ENCODE peak calls at places on chromosome 3, in seven cellular contexts. Y, B, J, S, T, I and L are unnamed samples.

GRCh38 chr3:189171707-189172106 is at the start of gene TPRG1:
- DNase-seq in Y (no peak), B (no peak), J (no peak), S (no peak), T (no peak), I (no peak), L (no peak)

GRCh38 chr3:177610677-177611654 is 413.7 kb upstream of the TBL1XR1 start:
- DNase-seq in Y (no peak), B (no peak), J (no peak), S (no peak), T (no peak), I (no peak), L (peak)

GRCh38 chr3:42688487-42689420 is 3.4 kb downstream of the KLHL40 start:
- DNase-seq in Y (no peak), B (no peak), J (no peak), S (no peak), T (no peak), I (no peak), L (peak)

GRCh38 chr3:138976047-138976446 is 29.0 kb downstream of the FOXL2NB start:
- DNase-seq in Y (no peak), B (no peak), J (no peak), S (no peak), T (no peak), I (no peak), L (no peak)

GRCh38 chr3:81393251-81393650 is 368.2 kb downstream of the GBE1 start:
- DNase-seq in Y (no peak), B (no peak), J (no peak), S (no peak), T (peak), I (no peak), L (no peak)

GRCh38 chr3:49563040-49563578 is 8.8 kb downstream of the BSN start:
- DNase-seq in Y (no peak), B (peak), J (no peak), S (no peak), T (no peak), I (no peak), L (no peak)

GRCh38 chr3:55330355-55330754 is 156.8 kb downstream of the WNT5A start:
- DNase-seq in Y (no peak), B (no peak), J (no peak), S (peak), T (peak), I (peak), L (peak)

GRCh38 chr3:23698652-23699313 is 107.0 kb upstream of the UBE2E1 start:
- DNase-seq in Y (no peak), B (no peak), J (no peak), S (no peak), T (no peak), I (no peak), L (no peak)

GRCh38 chr3:196641278-196642058 is 2.0 kb downstream of the NRROS start:
- DNase-seq in Y (no peak), B (no peak), J (no peak), S (no peak), T (no peak), I (no peak), L (no peak)

GRCh38 chr3:124429129-124429815 is 301.0 kb upstream of the UMPS start:
- DNase-seq in Y (no peak), B (no peak), J (no peak), S (peak), T (peak), I (peak), L (no peak)

GRCh38 chr3:115784739-115785571 is 161.6 kb downstream of the GAP43 start:
- DNase-seq in Y (no peak), B (no peak), J (no peak), S (no peak), T (peak), I (peak), L (peak)

GRCh38 chr3:155188036-155188435 is 105.4 kb downstream of the STRIT1 start:
- DNase-seq in Y (no peak), B (no peak), J (no peak), S (no peak), T (peak), I (no peak), L (peak)

GRCh38 chr3:107796786-107797185 is 274.0 kb downstream of the BBX start:
- DNase-seq in Y (no peak), B (no peak), J (no peak), S (no peak), T (peak), I (peak), L (no peak)

GRCh38 chr3:37729119-37729518 is 132.6 kb upstream of the CTDSPL start:
- DNase-seq in Y (no peak), B (no peak), J (no peak), S (no peak), T (peak), I (no peak), L (no peak)

GRCh38 chr3:136893848-136894443 is 31.9 kb downstream of the NCK1 start:
- DNase-seq in Y (no peak), B (no peak), J (no peak), S (no peak), T (peak), I (peak), L (no peak)

GRCh38 chr3:158718490-158719170 is 13.6 kb downstream of the RARRES1 start:
- DNase-seq in Y (no peak), B (no peak), J (no peak), S (peak), T (peak), I (peak), L (peak)

GRCh38 chr3:94162700-94163099 is 99.8 kb downstream of the NSUN3 start:
- DNase-seq in Y (no peak), B (no peak), J (no peak), S (peak), T (peak), I (peak), L (peak)

GRCh38 chr3:111236833-111237713 is 165.5 kb downstream of the NECTIN3 start:
- DNase-seq in Y (no peak), B (no peak), J (no peak), S (peak), T (peak), I (peak), L (peak)

GRCh38 chr3:46566040-46566631 is at the start of gene LRRC2:
- DNase-seq in Y (peak), B (peak), J (no peak), S (no peak), T (peak), I (peak), L (peak)

GRCh38 chr3:17307889-17308288 is 423.1 kb downstream of the PLCL2 start:
- DNase-seq in Y (no peak), B (no peak), J (no peak), S (no peak), T (no peak), I (no peak), L (no peak)

GRCh38 chr3:120048355-120048754 is 45.9 kb downstream of the GSK3B start:
- DNase-seq in Y (no peak), B (no peak), J (no peak), S (no peak), T (no peak), I (no peak), L (no peak)

GRCh38 chr3:185558395-185558794 is 6.0 kb upstream of the LIPH start:
- DNase-seq in Y (no peak), B (peak), J (no peak), S (no peak), T (peak), I (peak), L (no peak)

GRCh38 chr3:48553886-48554845 is 2.4 kb downstream of the PFKFB4 start:
- DNase-seq in Y (no peak), B (no peak), J (no peak), S (no peak), T (no peak), I (no peak), L (no peak)

GRCh38 chr3:63274359-63274758 is 3.7 kb upstream of the SYNPR start:
- DNase-seq in Y (no peak), B (no peak), J (no peak), S (no peak), T (no peak), I (no peak), L (no peak)

GRCh38 chr3:128448491-128448890 is 18.2 kb downstream of the DNAJB8 start:
- DNase-seq in Y (no peak), B (no peak), J (no peak), S (no peak), T (no peak), I (no peak), L (no peak)

GRCh38 chr3:67524046-67524445 is 130.4 kb downstream of the SUCLG2 start:
- DNase-seq in Y (no peak), B (no peak), J (no peak), S (no peak), T (peak), I (peak), L (no peak)

GRCh38 chr3:101639280-101639963 is 37.5 kb downstream of the ZBTB11 start:
- DNase-seq in Y (no peak), B (peak), J (no peak), S (no peak), T (no peak), I (no peak), L (no peak)

GRCh38 chr3:128439226-128439625 is 27.5 kb downstream of the DNAJB8 start:
- DNase-seq in Y (no peak), B (no peak), J (no peak), S (no peak), T (no peak), I (peak), L (no peak)

GRCh38 chr3:160052385-160053047 is 63.9 kb downstream of the IL12A start:
- DNase-seq in Y (no peak), B (no peak), J (no peak), S (no peak), T (peak), I (no peak), L (no peak)